ENCODE peak calls at places on chromosomes 1 and 21, in six cellular contexts. One of them, this sample, is unnamed.
A peak's percentile ranks its signal among the peaks of the same experiment; 100 is the strongest.

GRCh38 chr1:199452627-199453026 is 574.9 kb upstream of the NR5A2 start:
- DNase-seq in ovary: no peak
- DNase-seq in pancreas: no peak
- DNase-seq in endothelial cell of umbilical vein: no peak
- DNase-seq in prostate gland: no peak
- DNase-seq in spleen: no peak
- DNase-seq in this sample: no peak

GRCh38 chr1:180229483-180230415 is at the start of gene LHX4:
- DNase-seq in ovary: peak; percentile 59
- DNase-seq in pancreas: no peak
- DNase-seq in endothelial cell of umbilical vein: peak; percentile 26
- DNase-seq in prostate gland: no peak
- DNase-seq in spleen: no peak
- DNase-seq in this sample: no peak

GRCh38 chr1:224617410-224618361 is 1.6 kb downstream of the CNIH3 start:
- DNase-seq in ovary: no peak
- DNase-seq in pancreas: no peak
- DNase-seq in endothelial cell of umbilical vein: no peak
- DNase-seq in prostate gland: no peak
- DNase-seq in spleen: no peak
- DNase-seq in this sample: no peak

GRCh38 chr1:37989381-37989930 is 366 bp downstream of the SF3A3 start:
- DNase-seq in ovary: no peak
- DNase-seq in pancreas: no peak
- DNase-seq in endothelial cell of umbilical vein: no peak
- DNase-seq in prostate gland: no peak
- DNase-seq in spleen: peak; percentile 89
- DNase-seq in this sample: peak; percentile 29

GRCh38 chr1:165871311-165872067 is 44.1 kb downstream of the UCK2 start:
- DNase-seq in ovary: no peak
- DNase-seq in pancreas: no peak
- DNase-seq in endothelial cell of umbilical vein: peak; percentile 54
- DNase-seq in prostate gland: no peak
- DNase-seq in spleen: no peak
- DNase-seq in this sample: peak; percentile 89

GRCh38 chr1:191953516-191953915 is 204.7 kb upstream of the RGS18 start:
- DNase-seq in ovary: no peak
- DNase-seq in pancreas: no peak
- DNase-seq in endothelial cell of umbilical vein: no peak
- DNase-seq in prostate gland: no peak
- DNase-seq in spleen: no peak
- DNase-seq in this sample: no peak

GRCh38 chr1:28602536-28603439 is 10.7 kb downstream of the RAB42 start:
- DNase-seq in ovary: peak; percentile 62
- DNase-seq in pancreas: peak; percentile 66
- DNase-seq in endothelial cell of umbilical vein: peak; percentile 72
- DNase-seq in prostate gland: peak; percentile 51
- DNase-seq in spleen: no peak
- DNase-seq in this sample: peak; percentile 64

GRCh38 chr1:184954232-184954995 is 19.9 kb downstream of the NIBAN1 start:
- DNase-seq in ovary: no peak
- DNase-seq in pancreas: no peak
- DNase-seq in endothelial cell of umbilical vein: no peak
- DNase-seq in prostate gland: no peak
- DNase-seq in spleen: no peak
- DNase-seq in this sample: peak; percentile 47

GRCh38 chr1:176450526-176450925 is 12.4 kb upstream of the PAPPA2 start:
- DNase-seq in ovary: no peak
- DNase-seq in pancreas: no peak
- DNase-seq in endothelial cell of umbilical vein: no peak
- DNase-seq in prostate gland: no peak
- DNase-seq in spleen: no peak
- DNase-seq in this sample: no peak
- H3K9me3 ChIP-seq in ovary: no peaks in the 10 kb centered on the region
- H3K9me3 ChIP-seq in pancreas: no peaks in the 10 kb centered on the region
- H3K9me3 ChIP-seq in endothelial cell of umbilical vein: peaks cover 2% of the 10 kb centered on the region
- H3K9me3 ChIP-seq in prostate gland: no peaks in the 10 kb centered on the region
- H3K9me3 ChIP-seq in spleen: peaks cover 24% of the 10 kb centered on the region
- H3K9me3 ChIP-seq in this sample: no peaks in the 10 kb centered on the region

GRCh38 chr1:43536196-43536863 is 5.6 kb downstream of the PTPRF start:
- DNase-seq in ovary: peak; percentile 10
- DNase-seq in pancreas: peak; percentile 53
- DNase-seq in endothelial cell of umbilical vein: no peak
- DNase-seq in prostate gland: peak; percentile 88
- DNase-seq in spleen: peak; percentile 47
- DNase-seq in this sample: no peak
- H3K4me1 ChIP-seq in ovary: peaks cover 11% of the 10 kb centered on the region
- H3K4me1 ChIP-seq in pancreas: peaks cover 23% of the 10 kb centered on the region
- H3K4me1 ChIP-seq in endothelial cell of umbilical vein: peaks cover 36% of the 10 kb centered on the region
- H3K4me1 ChIP-seq in prostate gland: peaks cover 62% of the 10 kb centered on the region
- H3K4me1 ChIP-seq in spleen: peaks cover 5% of the 10 kb centered on the region
- H3K4me1 ChIP-seq in this sample: peaks cover 2% of the 10 kb centered on the region

GRCh38 chr21:41169258-41169576 is 1.3 kb downstream of the BACE2 start:
- DNase-seq in ovary: no peak
- DNase-seq in pancreas: no peak
- DNase-seq in endothelial cell of umbilical vein: no peak
- DNase-seq in prostate gland: no peak
- DNase-seq in spleen: no peak
- DNase-seq in this sample: no peak

GRCh38 chr21:41167348-41168342 is at the start of gene BACE2:
- DNase-seq in ovary: peak; percentile 79
- DNase-seq in pancreas: peak; percentile 80
- DNase-seq in endothelial cell of umbilical vein: peak; percentile 72
- DNase-seq in prostate gland: peak; percentile 89
- DNase-seq in spleen: peak; percentile 90
- DNase-seq in this sample: peak; percentile 73

GRCh38 chr21:41168391-41169257 is 664 bp downstream of the BACE2 start:
- DNase-seq in ovary: peak; percentile 59
- DNase-seq in pancreas: peak; percentile 57
- DNase-seq in endothelial cell of umbilical vein: peak; percentile 41
- DNase-seq in prostate gland: peak; percentile 70
- DNase-seq in spleen: peak; percentile 80
- DNase-seq in this sample: peak; percentile 41

GRCh38 chr21:41164981-41165650 is 2.8 kb upstream of the BACE2 start:
- DNase-seq in ovary: no peak
- DNase-seq in pancreas: peak; percentile 84
- DNase-seq in endothelial cell of umbilical vein: peak; percentile 82
- DNase-seq in prostate gland: peak; percentile 97
- DNase-seq in spleen: no peak
- DNase-seq in this sample: peak; percentile 76

DNA sequence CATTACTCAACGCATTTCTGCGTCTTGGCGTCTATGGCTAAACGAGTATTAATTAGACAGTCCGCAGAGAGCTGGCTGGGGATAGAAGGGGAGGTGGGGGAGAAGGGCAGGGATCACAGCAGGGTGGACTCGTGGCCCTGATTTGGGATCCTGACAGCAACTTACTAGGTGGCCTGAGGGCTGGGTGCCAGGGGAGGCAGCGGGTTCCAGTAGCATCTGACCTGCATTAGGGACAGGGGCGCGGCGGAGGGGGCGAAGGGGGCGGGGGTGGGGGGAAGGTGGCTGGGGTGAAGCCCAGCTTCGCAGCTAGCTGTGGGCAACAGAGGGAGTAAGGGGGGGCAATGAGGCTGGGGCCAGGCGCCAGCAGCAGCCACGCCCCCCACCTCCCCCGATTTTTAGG is 1.0 kb upstream of the BACE2 start:
- DNase-seq in ovary: peak; percentile 60
- DNase-seq in pancreas: peak; percentile 29
- DNase-seq in endothelial cell of umbilical vein: no peak
- DNase-seq in prostate gland: no peak
- DNase-seq in spleen: no peak
- DNase-seq in this sample: no peak
- H3K36me3 ChIP-seq in ovary: no peaks in the 10 kb centered on the region
- H3K36me3 ChIP-seq in pancreas: no peaks in the 10 kb centered on the region
- H3K36me3 ChIP-seq in endothelial cell of umbilical vein: no peaks in the 10 kb centered on the region
- H3K36me3 ChIP-seq in prostate gland: no peaks in the 10 kb centered on the region
- H3K36me3 ChIP-seq in spleen: no peaks in the 10 kb centered on the region
- H3K36me3 ChIP-seq in this sample: no peaks in the 10 kb centered on the region

DNA sequence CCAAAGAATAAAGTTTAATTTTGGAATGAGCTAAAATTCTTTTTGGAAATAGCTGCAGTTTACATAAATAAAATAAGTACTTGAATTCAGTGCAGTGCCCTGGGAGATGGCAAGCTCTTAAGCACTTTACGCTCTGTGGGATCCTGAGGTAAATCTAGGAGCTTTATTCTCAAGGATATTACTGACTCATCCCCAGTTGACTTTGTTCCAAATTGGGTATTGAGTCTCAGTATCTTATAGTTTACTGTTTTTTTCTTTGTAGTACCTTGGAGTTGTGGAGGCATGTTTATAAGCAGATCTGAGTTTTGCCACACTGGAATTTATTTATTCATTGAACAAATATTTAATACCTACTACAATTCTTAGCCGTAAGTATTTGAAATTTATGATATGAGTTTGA is 27.4 kb upstream of the HRNR start:
- DNase-seq in ovary: no peak
- DNase-seq in pancreas: no peak
- DNase-seq in endothelial cell of umbilical vein: no peak
- DNase-seq in prostate gland: no peak
- DNase-seq in spleen: no peak
- DNase-seq in this sample: no peak
- H3K9me3 ChIP-seq in ovary: no peaks in the 10 kb centered on the region
- H3K9me3 ChIP-seq in pancreas: no peaks in the 10 kb centered on the region
- H3K9me3 ChIP-seq in endothelial cell of umbilical vein: no peaks in the 10 kb centered on the region
- H3K9me3 ChIP-seq in prostate gland: no peaks in the 10 kb centered on the region
- H3K9me3 ChIP-seq in spleen: peaks cover 4% of the 10 kb centered on the region
- H3K9me3 ChIP-seq in this sample: no peaks in the 10 kb centered on the region

GRCh38 chr1:163796394-163796821 is 474.7 kb downstream of the NUF2 start:
- DNase-seq in ovary: peak; percentile 10
- DNase-seq in pancreas: no peak
- DNase-seq in endothelial cell of umbilical vein: peak; percentile 45
- DNase-seq in prostate gland: peak; percentile 4
- DNase-seq in spleen: no peak
- DNase-seq in this sample: no peak

GRCh38 chr1:163797816-163798215 is 476.1 kb downstream of the NUF2 start:
- DNase-seq in ovary: no peak
- DNase-seq in pancreas: no peak
- DNase-seq in endothelial cell of umbilical vein: no peak
- DNase-seq in prostate gland: no peak
- DNase-seq in spleen: no peak
- DNase-seq in this sample: no peak

GRCh38 chr1:163794551-163794950 is 472.8 kb downstream of the NUF2 start:
- DNase-seq in ovary: no peak
- DNase-seq in pancreas: no peak
- DNase-seq in endothelial cell of umbilical vein: no peak
- DNase-seq in prostate gland: no peak
- DNase-seq in spleen: no peak
- DNase-seq in this sample: no peak

GRCh38 chr1:163799190-163799805 is 477.5 kb downstream of the NUF2 start:
- DNase-seq in ovary: no peak
- DNase-seq in pancreas: peak; percentile 37
- DNase-seq in endothelial cell of umbilical vein: no peak
- DNase-seq in prostate gland: no peak
- DNase-seq in spleen: no peak
- DNase-seq in this sample: no peak
- H3K4me1 ChIP-seq in ovary: no peaks in the 10 kb centered on the region
- H3K4me1 ChIP-seq in pancreas: no peaks in the 10 kb centered on the region
- H3K4me1 ChIP-seq in endothelial cell of umbilical vein: peaks cover 3% of the 10 kb centered on the region
- H3K4me1 ChIP-seq in prostate gland: no peaks in the 10 kb centered on the region
- H3K4me1 ChIP-seq in spleen: no peaks in the 10 kb centered on the region
- H3K4me1 ChIP-seq in this sample: no peaks in the 10 kb centered on the region

GRCh38 chr1:246068113-246068512 is 439.0 kb downstream of the SMYD3 start:
- DNase-seq in ovary: no peak
- DNase-seq in pancreas: no peak
- DNase-seq in endothelial cell of umbilical vein: no peak
- DNase-seq in prostate gland: no peak
- DNase-seq in spleen: no peak
- DNase-seq in this sample: no peak
- H3K36me3 ChIP-seq in ovary: no peaks in the 10 kb centered on the region
- H3K36me3 ChIP-seq in pancreas: no peaks in the 10 kb centered on the region
- H3K36me3 ChIP-seq in endothelial cell of umbilical vein: no peaks in the 10 kb centered on the region
- H3K36me3 ChIP-seq in prostate gland: no peaks in the 10 kb centered on the region
- H3K36me3 ChIP-seq in spleen: no peaks in the 10 kb centered on the region
- H3K36me3 ChIP-seq in this sample: no peaks in the 10 kb centered on the region